ENCODE peak calls at places on chromosomes 11 and 22, in seven cellular contexts. One of them, this sample, is unnamed.

GRCh38 chr11:59560290-59560701 is 49.0 kb downstream of the OR4D9 start:
- DNase-seq in CD4-positive, alpha-beta memory T cell: peak; percentile 80
- DNase-seq in H1: peak; percentile 97
- DNase-seq in body of pancreas: peak; percentile 84
- DNase-seq in ovary: peak; percentile 64
- DNase-seq in upper lobe of right lung: no peak
- DNase-seq in cardiac muscle cell: peak; percentile 74
- DNase-seq in this sample: peak; percentile 72

GRCh38 chr11:2293396-2294339 is 8.1 kb downstream of the C11orf21 start:
- DNase-seq in CD4-positive, alpha-beta memory T cell: no peak
- DNase-seq in H1: peak; percentile 45
- DNase-seq in body of pancreas: peak; percentile 9
- DNase-seq in ovary: no peak
- DNase-seq in upper lobe of right lung: peak; percentile 66
- DNase-seq in cardiac muscle cell: no peak
- DNase-seq in this sample: peak; percentile 50

GRCh38 chr11:123588117-123588815 is 66.2 kb downstream of the SCN3B start:
- DNase-seq in CD4-positive, alpha-beta memory T cell: no peak
- DNase-seq in H1: no peak
- DNase-seq in body of pancreas: peak; percentile 55
- DNase-seq in ovary: no peak
- DNase-seq in upper lobe of right lung: no peak
- DNase-seq in cardiac muscle cell: no peak
- DNase-seq in this sample: peak; percentile 89

GRCh38 chr11:72741429-72741833 is 10.8 kb downstream of the ARAP1 start:
- DNase-seq in CD4-positive, alpha-beta memory T cell: no peak
- DNase-seq in H1: peak; percentile 54
- DNase-seq in body of pancreas: peak; percentile 65
- DNase-seq in ovary: no peak
- DNase-seq in upper lobe of right lung: peak; percentile 80
- DNase-seq in cardiac muscle cell: no peak
- DNase-seq in this sample: peak; percentile 69

GRCh38 chr11:113382121-113382520 is 5.5 kb upstream of the ANKK1 start:
- DNase-seq in CD4-positive, alpha-beta memory T cell: no peak
- DNase-seq in H1: no peak
- DNase-seq in body of pancreas: no peak
- DNase-seq in ovary: no peak
- DNase-seq in upper lobe of right lung: no peak
- DNase-seq in cardiac muscle cell: no peak
- DNase-seq in this sample: no peak

GRCh38 chr11:133064152-133064877 is 468.0 kb downstream of the OPCML start:
- DNase-seq in CD4-positive, alpha-beta memory T cell: no peak
- DNase-seq in H1: peak; percentile 88
- DNase-seq in body of pancreas: peak; percentile 70
- DNase-seq in ovary: peak; percentile 52
- DNase-seq in upper lobe of right lung: peak; percentile 85
- DNase-seq in cardiac muscle cell: peak; percentile 82
- DNase-seq in this sample: peak; percentile 61

GRCh38 chr11:128670631-128671030 is 23.2 kb upstream of the FLI1 start:
- DNase-seq in CD4-positive, alpha-beta memory T cell: no peak
- DNase-seq in H1: no peak
- DNase-seq in body of pancreas: no peak
- DNase-seq in ovary: no peak
- DNase-seq in upper lobe of right lung: no peak
- DNase-seq in cardiac muscle cell: no peak
- DNase-seq in this sample: no peak

GRCh38 chr22:29481265-29482000 is 1.4 kb downstream of the NEFH start:
- DNase-seq in CD4-positive, alpha-beta memory T cell: no peak
- DNase-seq in H1: peak; percentile 83
- DNase-seq in body of pancreas: peak; percentile 44
- DNase-seq in ovary: peak; percentile 83
- DNase-seq in upper lobe of right lung: no peak
- DNase-seq in cardiac muscle cell: peak; percentile 27
- DNase-seq in this sample: no peak

GRCh38 chr11:128692750-128693578 is 908 bp upstream of the FLI1 start:
- DNase-seq in CD4-positive, alpha-beta memory T cell: peak; percentile 26
- DNase-seq in H1: peak; percentile 80
- DNase-seq in body of pancreas: no peak
- DNase-seq in ovary: no peak
- DNase-seq in upper lobe of right lung: peak; percentile 73
- DNase-seq in cardiac muscle cell: peak; percentile 71
- DNase-seq in this sample: peak; percentile 56

GRCh38 chr11:129041611-129042018 is 98.9 kb upstream of the TP53AIP1 start:
- DNase-seq in CD4-positive, alpha-beta memory T cell: no peak
- DNase-seq in H1: no peak
- DNase-seq in body of pancreas: no peak
- DNase-seq in ovary: no peak
- DNase-seq in upper lobe of right lung: no peak
- DNase-seq in cardiac muscle cell: peak; percentile 22
- DNase-seq in this sample: no peak

GRCh38 chr11:64916040-64916847 is 765 bp downstream of the ATG2A start:
- DNase-seq in CD4-positive, alpha-beta memory T cell: peak; percentile 47
- DNase-seq in H1: no peak
- DNase-seq in body of pancreas: peak; percentile 52
- DNase-seq in ovary: peak; percentile 78
- DNase-seq in upper lobe of right lung: peak; percentile 78
- DNase-seq in cardiac muscle cell: peak; percentile 53
- DNase-seq in this sample: peak; percentile 66

GRCh38 chr11:69008774-69009440 is 4.1 kb downstream of the MRGPRF start:
- DNase-seq in CD4-positive, alpha-beta memory T cell: no peak
- DNase-seq in H1: no peak
- DNase-seq in body of pancreas: peak; percentile 70
- DNase-seq in ovary: peak; percentile 87
- DNase-seq in upper lobe of right lung: peak; percentile 69
- DNase-seq in cardiac muscle cell: peak; percentile 95
- DNase-seq in this sample: peak; percentile 85

GRCh38 chr22:44538071-44538470 is 40.0 kb upstream of the RTL6 start:
- DNase-seq in CD4-positive, alpha-beta memory T cell: no peak
- DNase-seq in H1: no peak
- DNase-seq in body of pancreas: no peak
- DNase-seq in ovary: no peak
- DNase-seq in upper lobe of right lung: peak; percentile 34
- DNase-seq in cardiac muscle cell: peak; percentile 71
- DNase-seq in this sample: no peak

GRCh38 chr11:34570584-34570983 is 50.3 kb upstream of the EHF start:
- DNase-seq in CD4-positive, alpha-beta memory T cell: no peak
- DNase-seq in H1: no peak
- DNase-seq in body of pancreas: no peak
- DNase-seq in ovary: no peak
- DNase-seq in upper lobe of right lung: no peak
- DNase-seq in cardiac muscle cell: no peak
- DNase-seq in this sample: no peak

GRCh38 chr11:86508604-86509471 is 134.2 kb downstream of the CCDC81 start:
- DNase-seq in CD4-positive, alpha-beta memory T cell: no peak
- DNase-seq in H1: no peak
- DNase-seq in body of pancreas: no peak
- DNase-seq in ovary: no peak
- DNase-seq in upper lobe of right lung: no peak
- DNase-seq in cardiac muscle cell: no peak
- DNase-seq in this sample: peak; percentile 59

GRCh38 chr11:13368041-13368446 is 90.5 kb downstream of the BMAL1 start:
- DNase-seq in CD4-positive, alpha-beta memory T cell: no peak
- DNase-seq in H1: no peak
- DNase-seq in body of pancreas: no peak
- DNase-seq in ovary: no peak
- DNase-seq in upper lobe of right lung: no peak
- DNase-seq in cardiac muscle cell: no peak
- DNase-seq in this sample: no peak

GRCh38 chr11:7513210-7514098 is at the start of gene PPFIBP2:
- DNase-seq in CD4-positive, alpha-beta memory T cell: peak; percentile 82
- DNase-seq in H1: peak; percentile 96
- DNase-seq in body of pancreas: peak; percentile 87
- DNase-seq in ovary: peak; percentile 90
- DNase-seq in upper lobe of right lung: peak; percentile 92
- DNase-seq in cardiac muscle cell: peak; percentile 75
- DNase-seq in this sample: peak; percentile 94

GRCh38 chr22:50542416-50542927 is 3.2 kb upstream of the KLHDC7B start:
- DNase-seq in CD4-positive, alpha-beta memory T cell: no peak
- DNase-seq in H1: no peak
- DNase-seq in body of pancreas: peak; percentile 61
- DNase-seq in ovary: no peak
- DNase-seq in upper lobe of right lung: peak; percentile 73
- DNase-seq in cardiac muscle cell: no peak
- DNase-seq in this sample: no peak

GRCh38 chr11:57711414-57712255 is at the start of gene MED19:
- DNase-seq in CD4-positive, alpha-beta memory T cell: peak; percentile 82
- DNase-seq in H1: peak; percentile 84
- DNase-seq in body of pancreas: peak; percentile 96
- DNase-seq in ovary: peak; percentile 86
- DNase-seq in upper lobe of right lung: peak; percentile 90
- DNase-seq in cardiac muscle cell: peak; percentile 80
- DNase-seq in this sample: peak; percentile 93

DNA sequence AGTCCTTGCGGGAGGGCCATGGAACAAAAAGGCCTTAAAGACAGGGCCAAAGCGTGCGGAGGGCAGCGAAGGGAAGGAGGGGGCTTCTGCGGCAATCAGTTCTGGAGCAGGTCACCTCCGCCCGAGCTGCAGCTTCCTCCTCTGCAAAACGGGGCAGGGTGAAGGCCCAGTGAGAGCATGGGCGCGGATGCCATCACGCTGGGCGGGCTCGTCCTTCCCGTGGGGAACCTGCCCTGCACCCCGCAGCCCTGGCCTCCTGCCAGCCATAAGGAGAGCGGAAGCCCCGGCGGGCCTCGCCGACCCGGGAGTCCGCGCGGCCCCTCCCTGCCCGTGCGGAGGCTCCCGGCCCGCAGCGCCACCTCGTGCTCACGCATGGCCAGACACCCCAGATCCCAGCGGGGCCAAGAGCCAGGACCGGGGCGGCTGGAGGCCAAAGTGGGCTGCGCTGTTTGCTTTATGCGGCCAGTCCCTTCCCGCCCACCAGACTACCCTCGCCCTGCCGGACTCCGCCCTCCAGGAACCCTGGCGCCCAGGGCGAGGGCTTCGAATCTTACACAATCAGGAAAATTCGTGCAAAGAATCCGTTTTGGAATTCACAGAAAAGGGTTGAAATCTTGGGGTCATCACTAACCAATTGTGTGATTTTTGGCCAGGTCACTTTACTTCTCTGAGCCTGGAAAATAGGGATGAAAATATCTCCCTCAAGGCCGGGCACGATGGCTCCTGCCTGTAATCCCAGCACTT is 16.1 kb downstream of the TSKU start:
- DNase-seq in CD4-positive, alpha-beta memory T cell: peak; percentile 72
- DNase-seq in H1: peak; percentile 96
- DNase-seq in body of pancreas: peak; percentile 78
- DNase-seq in ovary: peak; percentile 95
- DNase-seq in upper lobe of right lung: peak; percentile 93
- DNase-seq in cardiac muscle cell: peak; percentile 90
- DNase-seq in this sample: peak; percentile 91
- H3K27ac ChIP-seq in CD4-positive, alpha-beta memory T cell: no peak overlapping the region
- H3K27ac ChIP-seq in H1: no peak overlapping the region
- H3K27ac ChIP-seq in body of pancreas: peak overlapping the region; percentile 74
- H3K27ac ChIP-seq in ovary: peak overlapping the region; percentile 45
- H3K27ac ChIP-seq in upper lobe of right lung: peak overlapping the region; percentile 47
- H3K27ac ChIP-seq in cardiac muscle cell: no peak overlapping the region
- H3K27ac ChIP-seq in this sample: peak overlapping the region; percentile 24

DNA sequence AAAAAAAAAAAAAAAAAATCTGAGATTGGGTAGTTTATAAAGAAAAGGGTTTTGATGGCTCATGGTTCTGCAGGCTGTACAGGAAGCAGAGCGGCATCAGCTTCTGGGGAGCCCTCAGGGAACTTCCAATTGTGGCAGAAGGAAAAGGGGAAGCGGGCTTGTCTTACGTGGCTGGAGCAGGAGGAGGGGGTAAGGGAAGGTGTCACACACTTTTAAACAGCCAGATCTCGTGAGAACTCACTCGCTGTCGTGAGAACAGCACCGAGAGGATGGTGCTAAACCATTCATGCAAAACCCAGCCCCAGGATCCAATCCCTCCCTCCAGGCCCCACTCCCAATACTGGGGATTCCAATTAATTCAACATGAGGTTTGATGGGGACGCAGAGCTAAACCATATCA is 806.2 kb downstream of the TBC1D22A start:
- DNase-seq in CD4-positive, alpha-beta memory T cell: no peak
- DNase-seq in H1: no peak
- DNase-seq in body of pancreas: no peak
- DNase-seq in ovary: no peak
- DNase-seq in upper lobe of right lung: no peak
- DNase-seq in cardiac muscle cell: no peak
- DNase-seq in this sample: no peak
- H3K27ac ChIP-seq in CD4-positive, alpha-beta memory T cell: no peak overlapping the region
- H3K27ac ChIP-seq in H1: no peak overlapping the region
- H3K27ac ChIP-seq in body of pancreas: no peak overlapping the region
- H3K27ac ChIP-seq in ovary: no peak overlapping the region
- H3K27ac ChIP-seq in upper lobe of right lung: no peak overlapping the region
- H3K27ac ChIP-seq in cardiac muscle cell: no peak overlapping the region
- H3K27ac ChIP-seq in this sample: no peak overlapping the region

DNA sequence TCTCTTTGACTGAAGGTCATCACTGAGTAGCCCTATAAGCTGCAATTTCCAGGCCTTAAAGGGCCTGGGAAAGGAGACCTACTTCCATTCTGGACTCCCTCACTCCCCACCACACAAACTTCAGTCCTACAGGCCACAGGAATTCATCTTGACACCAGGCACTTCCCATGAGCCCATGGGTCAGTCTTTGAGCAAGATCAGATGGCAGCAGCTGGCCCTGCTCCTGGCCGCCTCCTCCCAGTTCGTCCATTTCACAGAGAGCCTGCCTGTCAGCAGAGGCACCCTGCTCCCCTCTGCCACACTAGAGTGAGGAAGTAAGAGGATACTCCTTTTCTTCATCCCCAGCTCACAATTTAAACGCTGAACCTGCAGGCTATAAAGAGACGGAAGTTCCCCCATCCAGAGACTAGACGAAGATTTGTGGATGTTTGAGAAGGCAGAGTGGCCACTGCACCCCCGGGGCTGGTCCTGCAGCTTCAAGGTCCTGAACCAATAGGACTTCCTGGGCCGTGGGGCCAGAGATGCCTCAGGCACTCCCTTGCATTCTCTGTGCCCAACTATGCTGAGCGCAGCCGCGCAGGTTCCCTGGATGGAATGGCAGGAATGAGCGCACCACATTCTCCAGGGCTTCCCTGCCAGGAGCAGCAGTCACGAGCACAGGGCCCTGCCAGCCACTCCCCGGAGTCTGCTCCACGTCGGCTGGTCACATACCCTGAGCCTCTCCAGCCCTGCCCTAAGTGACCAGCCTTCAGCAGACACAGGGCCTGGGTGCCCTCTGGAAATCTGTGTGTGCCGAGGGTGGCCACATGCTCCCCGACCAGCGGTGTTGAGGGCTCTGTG is 33.5 kb upstream of the BID start:
- DNase-seq in CD4-positive, alpha-beta memory T cell: no peak
- DNase-seq in H1: no peak
- DNase-seq in body of pancreas: no peak
- DNase-seq in ovary: no peak
- DNase-seq in upper lobe of right lung: peak; percentile 77
- DNase-seq in cardiac muscle cell: peak; percentile 43
- DNase-seq in this sample: no peak
- H3K27ac ChIP-seq in CD4-positive, alpha-beta memory T cell: no peak overlapping the region
- H3K27ac ChIP-seq in H1: no peak overlapping the region
- H3K27ac ChIP-seq in body of pancreas: no peak overlapping the region
- H3K27ac ChIP-seq in ovary: no peak overlapping the region
- H3K27ac ChIP-seq in upper lobe of right lung: peak overlapping the region; percentile 66
- H3K27ac ChIP-seq in cardiac muscle cell: no peak overlapping the region
- H3K27ac ChIP-seq in this sample: no peak overlapping the region

DNA sequence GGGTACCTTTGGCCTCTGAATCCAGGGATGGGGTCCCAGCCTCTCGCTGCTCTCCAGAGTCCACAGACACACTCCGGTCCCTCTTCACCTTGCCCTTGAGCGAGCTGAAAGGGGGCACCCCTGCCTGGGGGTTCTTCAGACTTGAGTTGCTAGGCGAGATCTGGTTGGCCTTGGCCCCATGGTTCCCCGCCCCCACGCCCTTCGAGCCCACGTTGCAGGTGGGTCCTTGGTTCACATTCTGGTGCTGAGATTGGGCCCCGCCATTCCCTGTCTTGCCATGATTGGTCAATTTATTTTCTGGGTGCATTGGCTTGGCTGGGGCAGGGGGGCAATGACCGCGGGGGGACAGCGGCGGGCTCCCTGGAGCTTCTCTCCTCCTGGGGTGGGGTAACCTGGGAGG is 17.5 kb downstream of the BCL9L start:
- DNase-seq in CD4-positive, alpha-beta memory T cell: no peak
- DNase-seq in H1: no peak
- DNase-seq in body of pancreas: no peak
- DNase-seq in ovary: no peak
- DNase-seq in upper lobe of right lung: peak; percentile 40
- DNase-seq in cardiac muscle cell: no peak
- DNase-seq in this sample: no peak
- H3K27ac ChIP-seq in CD4-positive, alpha-beta memory T cell: peak overlapping the region; percentile 40
- H3K27ac ChIP-seq in H1: no peak overlapping the region
- H3K27ac ChIP-seq in body of pancreas: peak overlapping the region; percentile 95
- H3K27ac ChIP-seq in ovary: peak overlapping the region; percentile 89
- H3K27ac ChIP-seq in upper lobe of right lung: peak overlapping the region; percentile 86
- H3K27ac ChIP-seq in cardiac muscle cell: peak overlapping the region; percentile 98
- H3K27ac ChIP-seq in this sample: peak overlapping the region; percentile 94

This sample was measured in Peyer's patch.